ENCODE peak calls at places on chromosomes 5 and 9, in five cellular contexts. V, S, B, R and Y are unnamed samples.

GRCh38 chr9:114836769-114837168 is 30.9 kb upstream of the TNFSF15 start:
- DNase-seq in V (no peak), S (no peak), B (no peak), R (no peak), Y (no peak)

GRCh38 chr5:59351076-59351794 is 542.3 kb downstream of the PDE4D start:
- DNase-seq in V (no peak), S (no peak), B (peak; percentile 87), R (no peak), Y (no peak)

GRCh38 chr5:138054863-138055558 is 22.1 kb upstream of the FAM13B start:
- DNase-seq in V (peak; percentile 23), S (peak; percentile 49), B (no peak), R (no peak), Y (no peak)

GRCh38 chr5:172107606-172108005 is 80.4 kb downstream of the STK10 start:
- DNase-seq in V (no peak), S (no peak), B (peak; percentile 54), R (no peak), Y (peak; percentile 74)

GRCh38 chr9:102845847-102846246 is 149.3 kb upstream of the CYLC2 start:
- DNase-seq in V (no peak), S (no peak), B (no peak), R (no peak), Y (no peak)

GRCh38 chr5:44001675-44002380 is 387.4 kb downstream of the FGF10 start:
- DNase-seq in V (no peak), S (no peak), B (peak; percentile 31), R (no peak), Y (no peak)

GRCh38 chr5:56649569-56649968 is 165.8 kb upstream of the MAP3K1 start:
- DNase-seq in V (no peak), S (no peak), B (peak; percentile 56), R (peak; percentile 60), Y (peak; percentile 43)

GRCh38 chr9:126061575-126061974 is 265.1 kb upstream of the MVB12B start:
- DNase-seq in V (no peak), S (no peak), B (no peak), R (no peak), Y (no peak)

GRCh38 chr5:157502143-157502647 is 42.2 kb downstream of the NIPAL4 start:
- DNase-seq in V (no peak), S (peak; percentile 60), B (no peak), R (no peak), Y (no peak)

GRCh38 chr9:72509635-72510034 is 11.8 kb upstream of the TMC1 start:
- DNase-seq in V (no peak), S (no peak), B (no peak), R (no peak), Y (no peak)

GRCh38 chr5:132219981-132220380 is 7.7 kb downstream of the P4HA2 start:
- DNase-seq in V (no peak), S (no peak), B (no peak), R (no peak), Y (no peak)

GRCh38 chr5:175344331-175345200 is 99.4 kb downstream of the DRD1 start:
- DNase-seq in V (no peak), S (no peak), B (peak; percentile 8), R (no peak), Y (peak; percentile 61)

GRCh38 chr5:96752341-96753016 is 55.3 kb downstream of the ERAP1 start:
- DNase-seq in V (peak; percentile 66), S (peak; percentile 90), B (peak; percentile 82), R (peak; percentile 33), Y (peak; percentile 48)

GRCh38 chr5:123937230-123937629 is 425.3 kb downstream of the CSNK1G3 start:
- DNase-seq in V (peak; percentile 4), S (peak; percentile 90), B (peak; percentile 64), R (no peak), Y (peak; percentile 67)

GRCh38 chr9:93292288-93292615 is 108.3 kb downstream of the WNK2 start:
- DNase-seq in V (no peak), S (no peak), B (no peak), R (no peak), Y (no peak)

GRCh38 chr9:95876595-95876994 is 1.1 kb downstream of the ERCC6L2 start:
- DNase-seq in V (no peak), S (peak; percentile 78), B (peak; percentile 32), R (no peak), Y (no peak)

GRCh38 chr5:121962347-121962670 is 534 bp downstream of the SRFBP1 start:
- DNase-seq in V (no peak), S (peak; percentile 68), B (no peak), R (no peak), Y (peak; percentile 16)

GRCh38 chr5:37571974-37572373 is 192.9 kb downstream of the WDR70 start:
- DNase-seq in V (no peak), S (no peak), B (no peak), R (no peak), Y (peak; percentile 12)

GRCh38 chr9:116417464-116417863 is 263.9 kb downstream of the PAPPA start:
- DNase-seq in V (no peak), S (no peak), B (no peak), R (no peak), Y (no peak)

GRCh38 chr5:65742565-65743231 is 20.7 kb downstream of the NLN start:
- DNase-seq in V (no peak), S (peak; percentile 83), B (peak; percentile 88), R (no peak), Y (peak; percentile 61)

GRCh38 chr5:142404046-142404477 is 79.2 kb upstream of the SPRY4 start:
- DNase-seq in V (no peak), S (no peak), B (no peak), R (no peak), Y (no peak)

GRCh38 chr5:140242890-140243585 is 59.9 kb downstream of the PFDN1 start:
- DNase-seq in V (no peak), S (no peak), B (no peak), R (peak; percentile 36), Y (no peak)

GRCh38 chr5:87267574-87268125 is at the start of gene RASA1:
- DNase-seq in V (peak; percentile 96), S (peak; percentile 94), B (peak; percentile 88), R (peak; percentile 92), Y (peak; percentile 98)

GRCh38 chr5:10030219-10030831 is 219.4 kb downstream of the ATPSCKMT start:
- DNase-seq in V (peak; percentile 27), S (peak; percentile 60), B (peak; percentile 52), R (no peak), Y (no peak)

GRCh38 chr9:107155244-107155817 is 127.7 kb upstream of the RAD23B start:
- DNase-seq in V (no peak), S (no peak), B (no peak), R (no peak), Y (no peak)

GRCh38 chr5:58080573-58080972 is 379.3 kb downstream of the PLK2 start:
- DNase-seq in V (no peak), S (no peak), B (peak; percentile 30), R (no peak), Y (peak; percentile 20)

GRCh38 chr5:141529002-141529401 is 40.1 kb downstream of the PCDHGC5 start:
- DNase-seq in V (no peak), S (peak; percentile 67), B (peak; percentile 81), R (peak; percentile 38), Y (no peak)

GRCh38 chr5:7679663-7680062 is 171.3 kb downstream of the CFAP90 start:
- DNase-seq in V (no peak), S (no peak), B (no peak), R (no peak), Y (no peak)

GRCh38 chr9:129328357-129329103 is 150.5 kb upstream of the IER5L start:
- DNase-seq in V (no peak), S (no peak), B (no peak), R (no peak), Y (no peak)

GRCh38 chr5:111869681-111870080 is 112.7 kb upstream of the NREP start:
- DNase-seq in V (no peak), S (no peak), B (peak; percentile 51), R (no peak), Y (no peak)

GRCh38 chr5:87885727-87886126 is 382.9 kb downstream of the TMEM161B start:
- DNase-seq in V (no peak), S (no peak), B (no peak), R (no peak), Y (no peak)

GRCh38 chr9:129523953-129524847 is 96.7 kb downstream of the C9orf50 start:
- DNase-seq in V (no peak), S (no peak), B (no peak), R (no peak), Y (no peak)

GRCh38 chr9:108466238-108466637 is 389.5 kb downstream of the ACTL7B start:
- DNase-seq in V (no peak), S (no peak), B (no peak), R (no peak), Y (no peak)

GRCh38 chr5:152171888-152172287 is 233.2 kb downstream of the NMUR2 start:
- DNase-seq in V (no peak), S (no peak), B (no peak), R (no peak), Y (no peak)

GRCh38 chr5:88675159-88675757 is 207.7 kb downstream of the MEF2C start:
- DNase-seq in V (no peak), S (peak; percentile 82), B (no peak), R (no peak), Y (no peak)

GRCh38 chr5:82354543-82354942 is 76.4 kb upstream of the RPS23 start:
- DNase-seq in V (no peak), S (no peak), B (no peak), R (no peak), Y (no peak)

GRCh38 chr9:93013856-93014582 is 44.5 kb upstream of the SUSD3 start:
- DNase-seq in V (no peak), S (no peak), B (no peak), R (no peak), Y (peak; percentile 57)

GRCh38 chr5:96936431-96937221 is 746 bp downstream of the LNPEP start:
- DNase-seq in V (peak; percentile 23), S (peak; percentile 84), B (peak; percentile 28), R (peak; percentile 49), Y (peak; percentile 55)

GRCh38 chr9:134224130-134224826 is 59.9 kb upstream of the RNU6ATAC start:
- DNase-seq in V (no peak), S (no peak), B (no peak), R (no peak), Y (no peak)

DNA sequence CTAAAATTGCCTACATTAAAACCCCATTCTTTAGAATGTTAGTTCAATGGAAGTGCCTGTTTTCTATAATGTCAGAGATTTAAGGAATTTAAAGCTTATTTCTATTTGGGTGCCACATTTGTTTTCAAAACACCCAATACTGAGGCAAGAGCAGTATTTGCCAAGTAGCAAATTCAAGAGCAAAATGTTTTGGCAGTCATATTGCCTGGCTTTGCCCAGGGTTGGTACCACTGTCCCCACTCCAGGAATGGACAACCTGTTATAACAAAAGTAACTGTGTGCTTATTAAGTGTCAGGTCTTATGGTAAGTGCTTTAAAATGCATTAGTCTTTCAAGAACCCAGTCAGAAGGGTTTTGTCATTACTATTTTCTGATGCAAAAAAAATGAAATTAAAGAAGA is 19.3 kb downstream of the ITGA1 start:
- DNase-seq in V (no peak), S (no peak), B (no peak), R (no peak), Y (no peak)
- H3K27ac ChIP-seq in V (no peak overlapping the region), S (no peak overlapping the region), B (no peak overlapping the region), R (no peak overlapping the region), Y (no peak overlapping the region)

GRCh38 chr5:41809128-41809527 is 61.1 kb downstream of the OXCT1 start:
- DNase-seq in V (no peak), S (no peak), B (no peak), R (no peak), Y (no peak)
- H3K4me1 ChIP-seq in V (no peaks in the 10 kb centered on the region), S (no peaks in the 10 kb centered on the region), B (no peaks in the 10 kb centered on the region), R (no peaks in the 10 kb centered on the region), Y (no peaks in the 10 kb centered on the region)

GRCh38 chr5:148186248-148187003 is 16.4 kb upstream of the SPINK6 start:
- DNase-seq in V (no peak), S (no peak), B (peak; percentile 80), R (no peak), Y (no peak)
- H3K4me3 ChIP-seq in V (no peak overlapping the region), S (no peak overlapping the region), B (no peak overlapping the region), R (no peak overlapping the region), Y (no peak overlapping the region)

GRCh38 chr5:168449166-168449565 is 37.1 kb upstream of the RARS1 start:
- DNase-seq in V (no peak), S (no peak), B (no peak), R (no peak), Y (no peak)
- H3K27ac ChIP-seq in V (no peak overlapping the region), S (no peak overlapping the region), B (no peak overlapping the region), R (no peak overlapping the region), Y (no peak overlapping the region)